ENCODE peak calls at places on chromosome 5, in six cellular contexts. V, R, K, L, Q and N are unnamed samples.

GRCh38 chr5:169763437-169764301 is 126.6 kb downstream of the DOCK2 start:
- DNase-seq in K (no peak), Q (peak; percentile 49), V (no peak), L (no peak), R (no peak), N (no peak)

GRCh38 chr5:123120197-123120596 is 31.2 kb downstream of the PRDM6 start:
- DNase-seq in L (no peak), R (no peak), V (peak; percentile 54), Q (no peak), K (no peak), N (no peak)

GRCh38 chr5:151694035-151694485 is 7.3 kb upstream of the SPARC start:
- DNase-seq in Q (no peak), K (no peak), L (no peak), R (no peak), V (peak; percentile 32), N (no peak)

GRCh38 chr5:150612405-150612804 is 28.1 kb upstream of the SYNPO start:
- DNase-seq in Q (no peak), L (no peak), K (no peak), V (no peak), R (no peak), N (peak; percentile 53)

GRCh38 chr5:2335156-2335555 is 416.3 kb downstream of the IRX2 start:
- DNase-seq in R (no peak), L (no peak), Q (no peak), K (no peak), V (no peak), N (no peak)

GRCh38 chr5:169354921-169355320 is 54.0 kb upstream of the SLIT3 start:
- DNase-seq in R (no peak), K (no peak), L (no peak), Q (no peak), V (no peak), N (no peak)

GRCh38 chr5:113050606-113051391 is 74.2 kb downstream of the DCP2 start:
- DNase-seq in R (no peak), Q (no peak), L (no peak), K (no peak), V (peak; percentile 26), N (no peak)

GRCh38 chr5:132987531-132988408 is 24.3 kb upstream of the AFF4 start:
- DNase-seq in L (no peak), K (no peak), R (no peak), V (no peak), Q (no peak), N (no peak)

GRCh38 chr5:142654578-142655042 is 31.3 kb downstream of the FGF1 start:
- DNase-seq in L (no peak), R (no peak), V (no peak), K (no peak), Q (no peak), N (no peak)

GRCh38 chr5:76084496-76085285 is 1.5 kb downstream of the SV2C start:
- DNase-seq in R (peak; percentile 8), Q (no peak), V (no peak), L (no peak), K (no peak), N (no peak)

GRCh38 chr5:93162201-93162654 is 418.8 kb downstream of the NR2F1-AS1 start:
- DNase-seq in L (no peak), R (no peak), Q (no peak), K (peak; percentile 2), V (peak; percentile 17), N (no peak)

GRCh38 chr5:95327211-95327610 is 42.3 kb upstream of the MCTP1 start:
- DNase-seq in K (no peak), R (no peak), V (no peak), L (no peak), Q (no peak), N (no peak)

GRCh38 chr5:134749415-134749814 is 9.2 kb upstream of the DDX46 start:
- DNase-seq in R (no peak), L (no peak), K (no peak), Q (no peak), V (no peak), N (no peak)

GRCh38 chr5:4804619-4805211 is 335.4 kb upstream of the ADAMTS16 start:
- DNase-seq in K (no peak), L (no peak), R (no peak), V (no peak), Q (no peak), N (no peak)

GRCh38 chr5:172454355-172455086 is at the start of gene SH3PXD2B:
- DNase-seq in L (peak; percentile 37), V (no peak), Q (peak; percentile 42), R (peak; percentile 54), K (no peak), N (no peak)